ENCODE peak calls at places on chromosomes 13 and 19, in eight cellular contexts. R is H9, D is breast epithelium, S is GM23338, W is HCT116, X is thoracic aorta, E is tibial nerve, J is A549. Y is an unnamed sample.

GRCh38 chr13:42875448-42876269 is 94.3 kb downstream of the FAM216B start:
- DNase-seq in R (peak), D (no peak), S (peak), W (no peak), X (no peak), E (no peak), J (no peak), Y (no peak)

GRCh38 chr13:59946924-59947323 is 216.8 kb downstream of the DIAPH3 start:
- DNase-seq in R (no peak), D (no peak), S (no peak), W (no peak), X (no peak), E (no peak), J (no peak), Y (no peak)

GRCh38 chr19:1904385-1905070 is 671 bp upstream of the ADAT3 start:
- DNase-seq in R (peak), D (peak), S (peak), W (no peak), X (no peak), E (no peak), J (no peak), Y (peak)

GRCh38 chr19:46376241-46377153 is 29.6 kb downstream of the PPP5C start:
- DNase-seq in R (peak), D (no peak), S (no peak), W (no peak), X (no peak), E (no peak), J (no peak), Y (no peak)

GRCh38 chr13:78497702-78498319 is 105.5 kb downstream of the POU4F1 start:
- DNase-seq in R (no peak), D (no peak), S (no peak), W (no peak), X (no peak), E (no peak), J (no peak), Y (no peak)

GRCh38 chr19:13621413-13621812 is 115.1 kb upstream of the CACNA1A start:
- DNase-seq in R (peak), D (peak), S (peak), W (peak), X (no peak), E (no peak), J (no peak), Y (peak)

GRCh38 chr13:98839826-98840769 is 87.6 kb upstream of the SLC15A1 start:
- DNase-seq in R (peak), D (no peak), S (peak), W (peak), X (no peak), E (peak), J (peak), Y (no peak)

GRCh38 chr13:85659493-85659892 is 139.7 kb downstream of the SLITRK6 start:
- DNase-seq in R (no peak), D (no peak), S (no peak), W (no peak), X (no peak), E (no peak), J (no peak), Y (peak)

GRCh38 chr19:29724102-29724641 is 9.1 kb upstream of the C19orf12 start:
- DNase-seq in R (peak), D (no peak), S (peak), W (no peak), X (no peak), E (no peak), J (no peak), Y (no peak)

GRCh38 chr13:56189439-56189838 is 951.3 kb upstream of the PRR20A start:
- DNase-seq in R (no peak), D (no peak), S (no peak), W (no peak), X (no peak), E (no peak), J (no peak), Y (no peak)

GRCh38 chr19:22620401-22620800 is 13.7 kb upstream of the ZNF492 start:
- DNase-seq in R (no peak), D (no peak), S (no peak), W (no peak), X (no peak), E (no peak), J (no peak), Y (no peak)

GRCh38 chr13:69970521-69970920 is 137.1 kb upstream of the ATXN8OS start:
- DNase-seq in R (peak), D (no peak), S (peak), W (no peak), X (no peak), E (no peak), J (no peak), Y (peak)

GRCh38 chr19:14073232-14073924 is 792 bp downstream of the MISP3 start:
- DNase-seq in R (peak), D (peak), S (peak), W (no peak), X (no peak), E (peak), J (no peak), Y (no peak)

GRCh38 chr19:33134571-33135041 is 2.7 kb downstream of the WDR88 start:
- DNase-seq in R (peak), D (no peak), S (peak), W (no peak), X (no peak), E (no peak), J (no peak), Y (no peak)

GRCh38 chr13:108227651-108228272 is 9.6 kb downstream of the ABHD13 start:
- DNase-seq in R (no peak), D (no peak), S (peak), W (peak), X (no peak), E (peak), J (no peak), Y (no peak)

GRCh38 chr13:80342541-80343371 is 1.8 kb upstream of the SPRY2 start:
- DNase-seq in R (peak), D (peak), S (peak), W (no peak), X (no peak), E (peak), J (no peak), Y (no peak)

GRCh38 chr13:40786568-40786996 is 2.8 kb upstream of the SLC25A15 start:
- DNase-seq in R (peak), D (no peak), S (no peak), W (no peak), X (no peak), E (no peak), J (no peak), Y (no peak)

GRCh38 chr19:49064768-49065611 is at the start of gene NTF4:
- DNase-seq in R (peak), D (no peak), S (peak), W (no peak), X (no peak), E (no peak), J (peak), Y (no peak)

GRCh38 chr19:29325241-29325975 is 112.5 kb upstream of the UQCRFS1 start:
- DNase-seq in R (no peak), D (no peak), S (no peak), W (no peak), X (no peak), E (no peak), J (no peak), Y (no peak)

GRCh38 chr19:33293255-33294057 is 8.9 kb downstream of the CEBPA start:
- DNase-seq in R (no peak), D (no peak), S (no peak), W (no peak), X (no peak), E (no peak), J (peak), Y (peak)

GRCh38 chr13:97306646-97307045 is 84.5 kb downstream of the MBNL2 start:
- DNase-seq in R (no peak), D (no peak), S (no peak), W (no peak), X (no peak), E (no peak), J (no peak), Y (no peak)

GRCh38 chr13:97307882-97308624 is 85.9 kb downstream of the MBNL2 start:
- DNase-seq in R (no peak), D (no peak), S (peak), W (peak), X (no peak), E (no peak), J (peak), Y (no peak)

GRCh38 chr13:97307096-97307495 is 85.0 kb downstream of the MBNL2 start:
- DNase-seq in R (no peak), D (no peak), S (no peak), W (no peak), X (no peak), E (no peak), J (no peak), Y (no peak)

GRCh38 chr13:97308735-97309429 is 86.7 kb downstream of the MBNL2 start:
- DNase-seq in R (no peak), D (no peak), S (no peak), W (no peak), X (no peak), E (no peak), J (peak), Y (no peak)

DNA sequence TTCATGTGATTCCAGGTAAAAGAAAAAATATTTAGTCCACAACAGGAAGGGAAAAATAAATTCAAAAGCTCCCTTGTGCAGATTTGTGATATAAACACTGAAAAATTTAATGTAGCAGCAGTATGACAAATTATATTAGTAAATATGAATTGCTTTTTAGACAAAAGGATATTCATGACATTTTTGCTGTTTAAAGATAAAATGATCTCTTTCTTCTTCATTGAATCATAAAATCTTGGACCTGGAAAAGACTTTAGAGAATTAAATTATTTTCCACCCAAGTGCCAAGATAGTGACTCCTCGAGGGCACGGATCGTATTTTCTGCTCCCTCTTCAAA is 85.4 kb downstream of the MBNL2 start:
- DNase-seq in R (no peak), D (no peak), S (no peak), W (no peak), X (no peak), E (no peak), J (no peak), Y (no peak)
- H3K27ac ChIP-seq in R (no peak), D (peak), S (no peak), W (peak), X (no peak), E (no peak), J (peak), Y (peak)

GRCh38 chr13:33249894-33250293 is 35.7 kb downstream of the STARD13 start:
- DNase-seq in R (no peak), D (no peak), S (no peak), W (no peak), X (no peak), E (no peak), J (no peak), Y (no peak)
- H3K27ac ChIP-seq in R (no peak), D (no peak), S (no peak), W (no peak), X (no peak), E (peak), J (no peak), Y (peak)

DNA sequence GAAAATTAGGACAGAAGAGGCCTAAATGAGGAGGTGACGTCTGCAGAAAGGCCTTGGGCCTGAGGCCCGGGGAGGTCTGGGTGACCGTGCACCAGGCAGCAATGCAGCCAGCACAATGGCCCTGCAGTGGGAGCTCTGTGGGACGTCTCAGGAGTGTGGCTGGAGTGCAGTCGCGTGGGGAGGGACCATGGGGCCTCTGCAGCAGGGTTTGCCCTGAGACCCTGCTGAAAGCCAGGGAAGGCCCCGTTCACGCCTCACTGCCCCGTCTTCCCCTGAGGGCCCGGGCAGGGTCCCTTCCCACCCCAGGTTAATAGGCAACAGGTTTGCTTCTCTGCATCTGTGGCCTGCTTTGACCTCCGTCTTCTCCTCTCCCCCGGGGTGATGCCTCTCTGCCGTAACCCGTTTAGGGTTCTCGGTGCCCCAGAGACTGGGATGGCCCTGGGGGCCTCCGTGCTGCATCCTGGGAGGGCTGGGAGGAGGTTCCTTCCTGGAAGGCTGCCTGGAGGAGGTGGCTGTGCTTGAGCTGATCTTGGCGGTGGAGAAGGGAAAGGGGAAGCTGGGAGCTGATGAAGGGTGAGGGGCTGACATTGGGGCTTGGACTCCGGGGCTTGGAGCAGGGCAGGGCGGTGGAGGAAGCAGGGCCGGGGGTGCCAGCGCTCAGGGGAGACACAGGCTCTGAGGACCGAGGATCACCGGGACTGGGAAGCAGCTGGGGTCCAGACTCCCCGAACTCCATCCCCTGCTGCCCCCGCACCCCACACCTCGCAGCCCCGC is 9.7 kb downstream of the PALM start:
- DNase-seq in R (no peak), D (no peak), S (peak), W (no peak), X (no peak), E (no peak), J (no peak), Y (no peak)
- H3K27ac ChIP-seq in R (no peak), D (peak), S (no peak), W (no peak), X (no peak), E (peak), J (no peak), Y (no peak)

GRCh38 chr13:28636677-28637317 is 22.1 kb upstream of the POMP start:
- DNase-seq in R (peak), D (no peak), S (peak), W (peak), X (no peak), E (peak), J (peak), Y (peak)
- H3K27ac ChIP-seq in R (peak), D (no peak), S (no peak), W (no peak), X (no peak), E (no peak), J (no peak), Y (no peak)

GRCh38 chr19:31278555-31279435 is 70.4 kb downstream of the TSHZ3 start:
- DNase-seq in R (no peak), D (no peak), S (no peak), W (no peak), X (no peak), E (no peak), J (no peak), Y (no peak)

GRCh38 chr19:31276831-31277230 is 72.4 kb downstream of the TSHZ3 start:
- DNase-seq in R (no peak), D (no peak), S (no peak), W (no peak), X (no peak), E (no peak), J (no peak), Y (no peak)

GRCh38 chr19:31277516-31277915 is 71.7 kb downstream of the TSHZ3 start:
- DNase-seq in R (no peak), D (no peak), S (no peak), W (no peak), X (no peak), E (no peak), J (no peak), Y (no peak)

GRCh38 chr19:31280266-31281006 is 68.8 kb downstream of the TSHZ3 start:
- DNase-seq in R (no peak), D (no peak), S (no peak), W (no peak), X (no peak), E (no peak), J (no peak), Y (no peak)

DNA sequence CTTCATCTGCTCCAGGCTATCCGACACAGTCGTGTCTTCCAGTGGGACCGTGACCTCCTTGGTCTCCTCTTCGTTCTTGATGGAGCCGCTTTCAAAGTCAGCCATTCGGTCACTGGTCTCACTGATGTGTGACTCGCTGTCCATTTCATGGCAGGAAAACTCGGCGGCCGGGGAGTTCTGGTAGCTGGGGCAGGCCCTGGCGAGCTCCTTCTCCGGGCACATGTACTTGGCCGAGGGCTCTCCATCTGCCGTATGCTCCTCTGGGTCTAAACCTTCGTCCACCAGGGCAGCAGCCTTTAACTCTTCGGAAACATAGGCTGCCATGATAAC is 69.8 kb downstream of the TSHZ3 start:
- DNase-seq in R (no peak), D (no peak), S (no peak), W (no peak), X (no peak), E (no peak), J (no peak), Y (no peak)
- H3K27ac ChIP-seq in R (no peak), D (no peak), S (no peak), W (no peak), X (no peak), E (no peak), J (no peak), Y (no peak)

DNA sequence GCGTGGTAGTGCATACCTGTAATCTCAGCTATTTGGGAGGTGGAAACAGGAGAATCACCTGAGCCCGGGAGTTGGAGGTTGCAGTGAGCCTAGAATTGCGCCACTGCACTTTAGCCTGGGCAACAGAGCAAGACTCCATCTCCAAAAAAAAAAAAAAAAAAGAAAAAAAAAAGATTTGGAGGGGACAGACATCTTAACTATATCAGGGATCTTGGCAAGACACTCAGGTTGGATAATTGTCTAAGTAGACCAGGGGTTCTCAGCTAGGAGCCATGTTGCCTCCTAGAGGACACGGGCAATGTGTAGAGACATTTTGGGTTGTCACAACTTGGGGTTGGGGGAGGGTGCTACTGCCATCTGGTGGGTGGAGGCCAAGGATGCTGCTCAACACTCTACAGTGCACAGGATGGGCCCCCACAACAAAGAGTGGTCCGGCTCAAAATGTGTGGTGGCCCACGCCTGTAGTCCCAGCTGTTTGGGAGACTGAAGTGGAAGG is 1.9 kb upstream of the ZNF580 start:
- DNase-seq in R (peak), D (no peak), S (peak), W (no peak), X (no peak), E (no peak), J (peak), Y (no peak)
- H3K27ac ChIP-seq in R (no peak), D (no peak), S (no peak), W (peak), X (no peak), E (no peak), J (no peak), Y (no peak)